ENCODE peak calls at places on chromosomes 5 and 9, in six cellular contexts. Z, T, N, K, P and S are unnamed samples.

GRCh38 chr9:109923371-109923770 is 143.4 kb downstream of the PALM2AKAP2 start:
- DNase-seq in K (no peak), T (no peak), N (no peak), Z (no peak), P (no peak), S (no peak)

GRCh38 chr5:168047043-168047668 is 244.3 kb upstream of the WWC1 start:
- DNase-seq in Z (peak), N (peak), P (peak), T (peak), K (no peak), S (no peak)

GRCh38 chr9:83281306-83282255 is 218.6 kb upstream of the RASEF start:
- DNase-seq in T (no peak), N (no peak), P (no peak), K (no peak), Z (no peak), S (peak)

GRCh38 chr9:94654165-94654894 is 15.0 kb upstream of the FBP1 start:
- DNase-seq in N (no peak), P (no peak), T (no peak), Z (no peak), K (peak), S (no peak)

GRCh38 chr5:151236888-151237287 is 13.0 kb upstream of the CCDC69 start:
- DNase-seq in K (no peak), N (no peak), Z (no peak), T (no peak), P (no peak), S (no peak)

GRCh38 chr9:135718616-135719015 is 16.6 kb downstream of the KCNT1 start:
- DNase-seq in K (peak), P (no peak), N (no peak), T (no peak), Z (no peak), S (no peak)

GRCh38 chr9:7536310-7536939 is 263.2 kb downstream of the DMAC1 start:
- DNase-seq in P (peak), Z (peak), K (no peak), T (peak), N (no peak), S (no peak)

GRCh38 chr9:113622600-113623400 is 159.3 kb downstream of the RGS3 start:
- DNase-seq in P (peak), K (peak), Z (no peak), N (no peak), T (peak), S (no peak)

GRCh38 chr9:35557330-35557729 is 47.7 kb upstream of the TESK1 start:
- DNase-seq in N (no peak), Z (no peak), K (no peak), P (no peak), T (no peak), S (no peak)

GRCh38 chr9:95242613-95243012 is 74.9 kb downstream of the FANCC start:
- DNase-seq in T (peak), P (peak), N (no peak), K (no peak), Z (no peak), S (peak)

GRCh38 chr9:3455088-3455487 is 70.7 kb downstream of the RFX3 start:
- DNase-seq in N (no peak), Z (no peak), P (no peak), K (no peak), T (no peak), S (no peak)

GRCh38 chr9:109908459-109909390 is 128.7 kb downstream of the PALM2AKAP2 start:
- DNase-seq in T (no peak), K (no peak), P (peak), Z (no peak), N (no peak), S (no peak)

GRCh38 chr9:82263621-82264020 is 275.0 kb downstream of the SPATA31D1 start:
- DNase-seq in Z (no peak), N (no peak), K (no peak), P (no peak), T (no peak), S (no peak)
- TF ChIP-seq CTCF in Z (no peak), N (no peak), K (no peak), P (no peak), T (no peak), S (no peak)

DNA sequence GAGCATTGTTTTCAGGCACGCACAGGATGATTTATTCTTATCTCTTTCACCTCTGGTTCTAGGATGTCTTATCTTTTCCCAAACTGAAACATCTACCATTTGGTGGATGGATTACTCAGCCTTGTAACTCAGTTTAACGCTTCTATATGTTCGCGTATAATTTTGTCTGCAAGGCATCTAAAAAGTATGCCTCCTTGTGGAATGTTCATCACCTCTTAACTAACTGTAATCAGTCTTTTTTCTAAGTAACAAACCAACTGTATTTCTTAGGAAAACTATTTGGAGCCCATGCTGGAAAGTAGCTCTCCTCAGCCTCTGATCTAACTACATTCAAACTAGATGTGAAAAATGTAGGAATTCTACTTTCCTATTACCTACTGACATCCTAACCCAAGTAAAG is 11.5 kb upstream of the F2RL2 start:
- DNase-seq in P (no peak), N (no peak), Z (no peak), K (no peak), T (no peak), S (no peak)
- TF ChIP-seq CTCF in P (peak), N (no peak), Z (no peak), K (no peak), T (no peak), S (no peak)

DNA sequence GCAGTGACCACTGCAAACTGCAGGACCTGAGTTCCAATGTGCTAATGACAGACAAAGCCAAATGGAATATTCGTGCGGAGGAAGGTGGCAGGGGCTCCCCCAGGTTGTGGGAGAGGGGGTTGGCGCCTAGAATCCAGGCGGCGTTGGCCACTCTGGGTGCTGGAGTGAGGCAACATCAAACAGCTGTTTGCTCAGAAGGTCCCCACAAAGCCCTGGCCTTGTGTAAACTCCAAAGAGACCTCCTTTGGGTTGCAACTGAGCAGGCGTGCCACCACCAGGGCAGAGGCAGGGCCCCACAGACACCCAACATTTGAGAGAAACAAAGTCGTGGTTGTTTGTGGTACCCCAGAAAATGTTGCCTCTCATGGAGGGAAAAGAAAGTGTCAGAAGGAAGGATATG is 14.5 kb downstream of the STKLD1 start:
- DNase-seq in T (no peak), P (no peak), Z (no peak), N (no peak), K (no peak), S (no peak)
- TF ChIP-seq CTCF in T (no peak), P (no peak), Z (no peak), N (no peak), K (no peak), S (no peak)

GRCh38 chr5:28012538-28012937 is 974.2 kb upstream of the CDH9 start:
- DNase-seq in T (no peak), Z (no peak), K (no peak), N (no peak), P (no peak), S (no peak)
- TF ChIP-seq CTCF in T (no peak), Z (no peak), K (no peak), N (no peak), P (no peak), S (no peak)

DNA sequence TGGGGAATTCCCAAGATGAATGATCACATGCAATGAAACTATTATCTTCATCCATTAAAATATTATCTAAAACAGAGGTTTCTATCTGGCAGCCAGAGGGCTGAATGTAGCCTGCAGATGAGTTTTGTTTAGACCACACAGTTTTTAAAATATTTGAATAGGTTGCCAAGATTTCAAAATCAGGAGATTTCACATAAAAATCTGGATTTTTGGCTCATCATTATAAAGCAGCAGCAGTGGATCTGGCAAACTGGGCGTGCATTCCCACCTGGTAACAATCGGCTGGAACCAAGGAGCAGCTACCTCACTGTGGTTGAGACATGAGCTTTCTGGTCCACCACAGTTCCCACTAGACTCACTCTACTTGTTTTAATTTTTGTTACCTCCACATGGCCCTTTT is 155.1 kb downstream of the BNC2 start:
- DNase-seq in K (no peak), N (no peak), T (no peak), P (no peak), Z (no peak), S (no peak)
- TF ChIP-seq CTCF in K (no peak), N (no peak), T (no peak), P (no peak), Z (no peak), S (no peak)

GRCh38 chr9:89318123-89319014 is at the start of gene SECISBP2:
- DNase-seq in K (peak), N (peak), T (peak), P (peak), Z (peak), S (peak)

GRCh38 chr9:89315482-89315881 is 2.8 kb upstream of the SECISBP2 start:
- DNase-seq in T (no peak), P (no peak), K (no peak), Z (no peak), N (no peak), S (no peak)

GRCh38 chr9:89323257-89323841 is 5.0 kb downstream of the SECISBP2 start:
- DNase-seq in N (no peak), Z (no peak), T (no peak), K (no peak), P (no peak), S (no peak)

GRCh38 chr9:89317282-89317681 is 1.0 kb upstream of the SECISBP2 start:
- DNase-seq in K (no peak), N (no peak), T (no peak), P (no peak), Z (no peak), S (no peak)

DNA sequence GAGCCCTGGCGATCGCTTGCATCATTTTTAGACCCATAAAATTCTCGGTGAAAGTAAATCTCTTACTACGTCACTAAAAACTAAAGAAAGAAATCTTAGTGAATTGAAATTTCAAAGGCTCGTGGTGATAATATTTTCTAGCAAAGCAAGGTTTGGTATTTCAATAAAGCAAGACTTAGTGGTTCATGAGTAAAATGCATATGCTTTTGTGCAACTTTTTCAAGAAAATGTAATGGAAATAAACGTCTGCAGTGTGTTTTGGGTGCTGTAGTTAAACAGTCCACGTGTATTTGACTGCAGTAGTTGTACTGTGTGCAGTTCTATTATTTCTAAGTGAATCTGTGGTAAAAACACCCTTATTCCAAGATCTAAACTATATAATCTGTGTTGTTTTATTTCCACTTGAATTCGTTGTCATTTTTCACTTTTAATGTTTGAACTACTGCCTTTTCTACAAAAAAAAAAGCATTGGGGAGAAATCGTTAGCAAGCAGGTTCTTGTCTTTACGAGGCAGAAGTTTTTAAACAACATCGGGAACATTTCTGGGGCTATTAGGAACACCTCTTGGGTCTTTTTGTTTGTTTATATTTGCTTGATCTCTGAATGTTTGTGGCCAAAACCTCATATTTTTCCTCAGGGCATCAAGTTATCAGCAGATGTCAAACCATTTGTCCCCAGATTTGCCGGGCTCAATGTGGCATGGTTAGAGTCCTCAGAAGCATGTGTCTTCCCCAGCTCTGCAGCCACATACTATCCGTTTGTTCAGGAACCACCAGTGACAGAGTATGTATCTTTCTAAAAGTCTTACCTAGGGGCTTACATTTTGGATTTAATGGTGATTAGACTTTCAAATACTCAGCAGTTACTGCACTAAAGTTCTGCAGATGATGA is 960 bp downstream of the SECISBP2 start:
- DNase-seq in Z (no peak), K (no peak), P (no peak), T (no peak), N (no peak), S (no peak)
- TF ChIP-seq CTCF in Z (peak), K (no peak), P (peak), T (peak), N (peak), S (no peak)

GRCh38 chr5:72134226-72134625 is 27.0 kb downstream of the MAP1B start:
- DNase-seq in P (no peak), K (no peak), N (no peak), Z (no peak), T (no peak), S (no peak)
- TF ChIP-seq CTCF in P (peak), K (no peak), N (no peak), Z (no peak), T (no peak), S (no peak)

DNA sequence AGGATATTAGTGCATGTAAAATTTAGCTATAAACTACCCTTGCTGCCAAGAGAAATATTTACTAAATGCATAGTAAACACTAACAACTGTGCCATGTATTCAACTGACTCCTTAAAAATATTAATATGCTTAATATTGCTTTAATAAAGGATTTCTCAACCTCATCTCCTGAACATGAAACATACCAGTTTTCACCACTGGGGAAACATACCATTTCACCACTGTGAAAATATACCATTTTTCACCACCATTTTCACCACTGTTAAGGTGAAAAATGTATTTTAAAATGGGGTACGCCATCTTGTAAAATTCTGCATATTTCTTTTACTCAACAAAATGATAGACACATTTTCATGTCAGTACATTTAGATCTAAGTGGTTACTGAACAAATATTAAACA is 4.5 kb downstream of the RAB14 start:
- DNase-seq in T (no peak), K (no peak), N (no peak), Z (no peak), P (no peak), S (no peak)
- TF ChIP-seq CTCF in T (no peak), K (no peak), N (peak), Z (no peak), P (peak), S (no peak)